ENCODE peak calls at places on chromosome 1, in seven cellular contexts. V is HS-5, U is mammary epithelial cell, O is NB4, X is psoas muscle, C is GM13976, T is MM.1S. L is an unnamed sample.

GRCh38 chr1:17233675-17234074 is 15.2 kb upstream of the PADI3 start:
- DNase-seq in V (peak), U (peak), T (no peak), O (peak), C (no peak), X (peak), L (no peak)

GRCh38 chr1:40592107-40592773 is 60.8 kb downstream of the ZNF684 start:
- DNase-seq in C (no peak), V (no peak), O (peak), X (no peak), U (peak), T (peak), L (no peak)

GRCh38 chr1:229408458-229409037 is 25.3 kb downstream of the ACTA1 start:
- DNase-seq in T (no peak), U (no peak), C (no peak), O (no peak), V (no peak), X (peak), L (no peak)

GRCh38 chr1:98653186-98653585 is 8.3 kb upstream of the SNX7 start:
- DNase-seq in X (no peak), V (peak), T (no peak), C (no peak), O (no peak), U (no peak), L (no peak)

GRCh38 chr1:41498809-41499208 is 14.3 kb upstream of the EDN2 start:
- DNase-seq in U (peak), T (no peak), X (peak), C (no peak), V (no peak), O (no peak), L (no peak)

GRCh38 chr1:21216835-21217811 is 40.4 kb upstream of the EIF4G3 start:
- DNase-seq in T (peak), U (peak), O (peak), X (peak), C (peak), V (no peak), L (peak)

GRCh38 chr1:56025942-56026341 is 553.4 kb downstream of the PLPP3 start:
- DNase-seq in T (no peak), V (no peak), X (no peak), C (no peak), U (peak), O (no peak), L (no peak)

GRCh38 chr1:244356371-244356770 is 95.3 kb downstream of the ADSS2 start:
- DNase-seq in T (no peak), X (no peak), V (no peak), O (no peak), C (no peak), U (no peak), L (no peak)

GRCh38 chr1:29436386-29436785 is 200.1 kb downstream of the PTPRU start:
- DNase-seq in C (no peak), V (no peak), O (no peak), T (no peak), X (no peak), U (no peak), L (no peak)

GRCh38 chr1:67816096-67816493 is 17.2 kb downstream of the GNG12 start:
- DNase-seq in O (no peak), X (no peak), C (no peak), T (no peak), V (no peak), U (no peak), L (no peak)

GRCh38 chr1:203669739-203670138 is 43.1 kb downstream of the ATP2B4 start:
- DNase-seq in U (peak), V (peak), X (no peak), C (no peak), O (no peak), T (no peak), L (no peak)

GRCh38 chr1:25066731-25067520 is 136.8 kb upstream of the RUNX3 start:
- DNase-seq in V (no peak), T (no peak), U (no peak), O (no peak), X (no peak), C (no peak), L (peak)

GRCh38 chr1:221701570-221702186 is 40.2 kb downstream of the DUSP10 start:
- DNase-seq in T (no peak), U (no peak), C (no peak), O (no peak), V (no peak), X (no peak), L (no peak)

GRCh38 chr1:115874497-115874896 is 33.6 kb upstream of the NHLH2 start:
- DNase-seq in X (no peak), C (no peak), V (no peak), O (no peak), T (no peak), U (no peak), L (no peak)

GRCh38 chr1:178870944-178871343 is at the start of gene ANGPTL1:
- DNase-seq in O (peak), V (no peak), X (no peak), T (no peak), U (no peak), C (no peak), L (no peak)

GRCh38 chr1:93625582-93626327 is 55.9 kb downstream of the BCAR3 start:
- DNase-seq in O (no peak), U (peak), X (no peak), T (no peak), V (peak), C (no peak), L (no peak)

GRCh38 chr1:168893359-168893791 is 164.4 kb upstream of the DPT start:
- DNase-seq in O (no peak), V (no peak), T (no peak), U (peak), X (peak), C (no peak), L (no peak)

GRCh38 chr1:224042557-224043118 is 71.3 kb upstream of the FBXO28 start:
- DNase-seq in X (no peak), T (no peak), O (no peak), U (no peak), C (peak), V (no peak), L (no peak)

GRCh38 chr1:184164529-184164928 is 113.0 kb downstream of the TSEN15 start:
- DNase-seq in U (no peak), O (no peak), X (no peak), T (no peak), V (no peak), C (no peak), L (no peak)

GRCh38 chr1:18532390-18533170 is 51.9 kb downstream of the KLHDC7A start:
- DNase-seq in X (no peak), U (no peak), O (no peak), C (no peak), V (no peak), T (no peak), L (peak)

GRCh38 chr1:61012365-61012764 is 70.0 kb upstream of the NFIA start:
- DNase-seq in U (no peak), T (no peak), X (no peak), V (no peak), O (no peak), C (no peak), L (no peak)

GRCh38 chr1:200428482-200429205 is 18.8 kb upstream of the ZNF281 start:
- DNase-seq in C (no peak), T (no peak), O (peak), U (no peak), V (no peak), X (no peak), L (no peak)

GRCh38 chr1:26790551-26790953 is 2.8 kb downstream of the PIGV start:
- DNase-seq in O (peak), C (peak), V (no peak), U (no peak), T (no peak), X (no peak), L (no peak)

GRCh38 chr1:89935235-89935634 is 59.7 kb upstream of the ZNF326 start:
- DNase-seq in U (no peak), V (no peak), X (no peak), C (no peak), O (no peak), T (no peak), L (no peak)

GRCh38 chr1:56284933-56285332 is 294.4 kb downstream of the PLPP3 start:
- DNase-seq in V (no peak), X (peak), C (no peak), T (no peak), O (no peak), U (no peak), L (no peak)

GRCh38 chr1:55443175-55443933 is 228.2 kb upstream of the USP24 start:
- DNase-seq in V (peak), C (no peak), X (peak), O (no peak), U (peak), T (no peak), L (peak)

GRCh38 chr1:65216989-65217388 is 69.0 kb downstream of the AK4 start:
- DNase-seq in U (no peak), T (no peak), C (no peak), V (no peak), O (no peak), X (no peak), L (no peak)

GRCh38 chr1:166470465-166470864 is 303.7 kb upstream of the FAM78B start:
- DNase-seq in T (no peak), C (no peak), U (no peak), V (no peak), O (no peak), X (no peak), L (no peak)

GRCh38 chr1:153567621-153568366 is 2.1 kb upstream of the S100A2 start:
- DNase-seq in U (peak), T (no peak), C (no peak), V (no peak), O (no peak), X (no peak), L (peak)

GRCh38 chr1:90400121-90400520 is 317.0 kb downstream of the BARHL2 start:
- DNase-seq in U (peak), C (no peak), V (no peak), T (no peak), O (no peak), X (no peak), L (no peak)

GRCh38 chr1:69814926-69815325 is 247.2 kb downstream of the LRRC7 start:
- DNase-seq in T (no peak), C (no peak), V (no peak), O (no peak), U (no peak), X (no peak), L (no peak)